ENCODE peak calls at places on chromosomes 5 and 9, in ten cellular contexts. N, A, Z, C, K, E, R, J, H and V are unnamed samples.

GRCh38 chr9:128163523-128164331 is 3.7 kb downstream of the BBLN start:
- DNase-seq in K (peak), A (no peak), H (no peak), Z (no peak), J (no peak), C (no peak), N (no peak), E (no peak), R (no peak), V (no peak)

GRCh38 chr5:160175438-160176218 is 53.7 kb upstream of the FABP6 start:
- DNase-seq in J (no peak), K (no peak), E (no peak), R (peak), C (peak), Z (peak), N (no peak), H (peak), A (peak), V (no peak)

GRCh38 chr5:174145821-174146220 is 100.3 kb downstream of the NSG2 start:
- DNase-seq in A (peak), K (no peak), E (peak), N (no peak), Z (no peak), R (no peak), C (peak), H (no peak), J (no peak), V (no peak)

GRCh38 chr9:16364347-16364746 is 506.1 kb downstream of the BNC2 start:
- DNase-seq in R (no peak), J (no peak), C (no peak), E (no peak), A (no peak), H (no peak), Z (no peak), N (no peak), K (no peak), V (no peak)

GRCh38 chr5:19496056-19496455 is 491.9 kb downstream of the CDH18 start:
- DNase-seq in A (no peak), R (no peak), K (no peak), C (no peak), Z (no peak), J (no peak), N (no peak), H (peak), E (no peak), V (peak)

GRCh38 chr9:121785673-121786542 is 134.5 kb downstream of the DAB2IP start:
- DNase-seq in Z (no peak), A (no peak), R (no peak), C (no peak), K (no peak), E (no peak), H (no peak), N (no peak), J (no peak), V (no peak)

GRCh38 chr9:37913480-37914153 is 9.7 kb upstream of the SLC25A51 start:
- DNase-seq in K (peak), C (peak), E (peak), Z (peak), R (peak), J (peak), A (peak), N (peak), H (peak), V (peak)

GRCh38 chr9:27371382-27371781 is 74.4 kb upstream of the EQTN start:
- DNase-seq in H (no peak), A (no peak), Z (no peak), K (no peak), C (no peak), E (no peak), R (no peak), J (peak), N (peak), V (no peak)

GRCh38 chr9:110975278-110975677 is 63.0 kb downstream of the LPAR1 start:
- DNase-seq in Z (no peak), A (no peak), C (peak), N (no peak), K (no peak), R (no peak), H (no peak), J (no peak), E (no peak), V (no peak)

GRCh38 chr9:93071464-93071863 is 13.0 kb downstream of the SUSD3 start:
- DNase-seq in A (no peak), K (no peak), J (no peak), N (no peak), E (no peak), C (peak), Z (no peak), H (peak), R (peak), V (peak)